ENCODE peak calls at places on chromosomes 7 and 10, in four cellular contexts. L is endodermal cell; U is naive thymus-derived CD4-positive, alpha-beta T cell; E is CD8-positive, alpha-beta memory T cell. K is an unnamed sample.

GRCh38 chr10:86390337-86391120 is 23.9 kb upstream of the GRID1 start:
- DNase-seq in L (no peak), U (no peak), E (no peak), K (no peak)

GRCh38 chr7:157473051-157473569 is 136.3 kb downstream of the DNAJB6 start:
- DNase-seq in L (no peak), U (no peak), E (no peak), K (no peak)

GRCh38 chr7:142459557-142459963 is 201.7 kb upstream of the PRSS58 start:
- DNase-seq in L (peak; percentile 68), U (peak; percentile 38), E (no peak), K (no peak)

GRCh38 chr7:43454936-43455518 is 127.9 kb upstream of the STK17A start:
- DNase-seq in L (no peak), U (no peak), E (no peak), K (peak; percentile 16)

GRCh38 chr7:66778201-66778600 is 37.7 kb downstream of the RABGEF1 start:
- DNase-seq in L (no peak), U (no peak), E (no peak), K (no peak)

GRCh38 chr10:86264481-86265231 is 101.9 kb downstream of the GRID1 start:
- DNase-seq in L (peak; percentile 51), U (no peak), E (no peak), K (no peak)

GRCh38 chr7:139798221-139798620 is 20.4 kb upstream of the HIPK2 start:
- DNase-seq in L (peak; percentile 50), U (no peak), E (no peak), K (no peak)

GRCh38 chr10:59678884-59679301 is 30.8 kb downstream of the SLC16A9 start:
- DNase-seq in L (no peak), U (no peak), E (no peak), K (no peak)

GRCh38 chr10:86725980-86726976 is 30.1 kb upstream of the BMPR1A start:
- DNase-seq in L (no peak), U (no peak), E (no peak), K (no peak)

GRCh38 chr7:106462365-106462859 is 177.6 kb upstream of the NAMPT start:
- DNase-seq in L (no peak), U (peak; percentile 14), E (no peak), K (peak; percentile 55)

GRCh38 chr7:51255536-51256243 is 60.9 kb downstream of the COBL start:
- DNase-seq in L (peak; percentile 59), U (no peak), E (no peak), K (no peak)

GRCh38 chr7:121313793-121314676 is 14.8 kb upstream of the WNT16 start:
- DNase-seq in L (no peak), U (no peak), E (no peak), K (no peak)

GRCh38 chr10:53624722-53625121 is 852.1 kb upstream of the MBL2 start:
- DNase-seq in L (no peak), U (no peak), E (no peak), K (no peak)

GRCh38 chr7:145665499-145666258 is 450.9 kb upstream of the CNTNAP2 start:
- DNase-seq in L (no peak), U (no peak), E (no peak), K (no peak)

GRCh38 chr7:44197487-44197886 is 3.3 kb upstream of the YKT6 start:
- DNase-seq in L (no peak), U (no peak), E (no peak), K (no peak)

GRCh38 chr10:28679941-28680752 is 2.8 kb downstream of the BAMBI start:
- DNase-seq in L (no peak), U (no peak), E (no peak), K (no peak)

DNA sequence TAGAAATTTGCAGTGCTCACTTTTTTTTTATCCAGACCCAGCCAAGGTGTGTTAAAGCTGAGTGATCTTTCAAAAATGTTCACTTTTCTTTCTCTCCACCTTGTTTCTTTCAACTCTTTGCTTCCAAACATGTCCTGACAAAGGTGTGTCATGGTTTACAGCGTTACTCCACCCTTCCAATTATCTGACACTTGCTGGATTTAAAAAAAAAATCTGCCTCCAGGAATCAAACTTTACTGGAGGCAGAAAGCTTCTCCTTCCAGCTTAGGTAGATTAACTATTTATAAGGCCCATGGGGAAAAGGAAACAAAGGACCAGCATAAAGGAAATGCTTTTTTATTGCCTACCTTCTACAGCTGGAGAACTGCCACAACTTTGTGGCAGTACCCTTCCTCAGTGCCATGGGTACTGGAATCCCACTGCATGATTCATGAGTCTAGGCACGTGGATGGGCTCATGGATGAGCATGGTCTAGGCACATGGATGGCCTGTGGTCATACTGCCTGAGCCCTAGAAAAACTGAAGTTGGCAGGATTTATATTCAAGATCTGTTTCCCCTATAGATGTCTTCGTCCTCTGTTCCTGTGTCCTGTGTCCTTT is at the start of gene COL17A1:
- DNase-seq in L (no peak), U (no peak), E (no peak), K (no peak)
- H3K27ac ChIP-seq in L (no peak within 1 kb of the TSS), U (no peak within 1 kb of the TSS), E (no peak within 1 kb of the TSS), K (no peak within 1 kb of the TSS)

DNA sequence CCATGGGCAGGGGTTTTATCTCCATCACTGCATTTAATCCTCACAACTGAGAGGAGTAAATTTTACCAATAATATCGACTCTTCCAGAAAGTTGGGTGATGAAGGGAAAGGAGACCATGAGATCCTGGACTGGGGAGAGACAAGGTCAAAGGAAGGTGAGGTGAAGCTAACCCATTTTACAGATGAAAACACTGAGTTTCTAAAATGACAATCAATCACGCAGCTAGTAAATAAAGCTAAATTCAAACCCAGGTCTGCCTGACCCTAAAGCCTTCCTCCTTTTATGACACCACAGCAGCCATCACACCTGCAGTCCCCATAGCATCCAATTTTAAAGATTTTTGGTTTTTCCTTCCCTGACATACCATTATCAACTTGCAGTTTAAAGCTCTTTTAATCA is 64.0 kb upstream of the SLF2 start:
- DNase-seq in L (no peak), U (no peak), E (no peak), K (no peak)
- H3K27me3 ChIP-seq in L (peaks cover 82% of the 10 kb centered on the region), U (peaks cover 3% of the 10 kb centered on the region), E (peaks cover 3% of the 10 kb centered on the region), K (peaks cover 20% of the 10 kb centered on the region)

DNA sequence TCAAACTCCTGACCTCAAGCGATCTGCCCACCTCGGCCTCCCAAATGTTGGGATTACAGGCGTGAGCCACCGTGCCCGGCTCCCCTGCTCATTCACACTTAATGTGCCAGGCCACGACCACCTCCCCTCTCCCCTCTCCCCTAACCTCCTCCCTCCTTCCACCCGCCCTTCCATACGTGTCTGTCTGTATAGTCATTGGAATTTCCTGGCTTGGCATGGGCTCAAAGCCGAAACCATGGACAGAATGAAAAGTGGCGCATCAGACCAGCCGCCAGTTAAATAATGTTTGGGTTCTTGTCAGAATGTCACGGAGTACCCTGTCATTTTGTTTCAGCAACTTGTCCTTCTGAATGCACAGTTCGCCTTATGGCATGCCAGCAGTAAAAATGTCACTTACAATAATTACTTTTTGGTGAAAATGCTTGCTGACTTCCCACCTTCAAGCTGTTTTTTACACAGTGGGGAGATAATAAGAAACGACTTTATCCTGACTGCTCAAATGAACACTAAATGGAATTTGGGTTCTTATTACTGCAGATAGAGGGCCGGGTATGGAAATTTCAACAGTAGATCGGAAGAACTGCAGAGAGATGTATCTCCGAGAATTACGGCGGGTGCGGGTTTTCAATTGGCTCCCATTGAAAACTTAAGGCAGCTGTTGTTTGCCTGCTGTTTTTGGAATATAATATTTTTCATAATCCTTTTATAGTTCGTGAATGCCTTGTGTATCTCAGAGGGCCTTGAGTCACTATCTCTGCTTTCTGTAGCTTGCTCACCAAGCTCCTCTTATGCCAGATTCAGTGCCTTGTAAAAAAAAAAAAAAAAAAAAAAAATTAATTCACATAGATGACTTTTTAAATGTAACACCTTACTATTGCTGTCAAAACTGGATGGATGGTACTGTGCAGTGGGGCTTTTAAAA is 65.5 kb upstream of the SH2B2 start:
- DNase-seq in L (no peak), U (no peak), E (no peak), K (no peak)
- H3K27ac ChIP-seq in L (peak overlapping the region; percentile 24), U (no peak overlapping the region), E (no peak overlapping the region), K (no peak overlapping the region)

GRCh38 chr7:133191787-133192186 is 61.1 kb upstream of the EXOC4 start:
- DNase-seq in L (no peak), U (no peak), E (no peak), K (no peak)

GRCh38 chr7:133185512-133185911 is 67.4 kb upstream of the EXOC4 start:
- DNase-seq in L (no peak), U (no peak), E (no peak), K (no peak)

GRCh38 chr7:133186060-133186459 is 66.8 kb upstream of the EXOC4 start:
- DNase-seq in L (no peak), U (no peak), E (no peak), K (no peak)

GRCh38 chr7:133190172-133190528 is 62.7 kb upstream of the EXOC4 start:
- DNase-seq in L (no peak), U (no peak), E (no peak), K (no peak)
- H3K27me3 ChIP-seq in L (no peaks in the 10 kb centered on the region), U (no peaks in the 10 kb centered on the region), E (no peaks in the 10 kb centered on the region), K (no peaks in the 10 kb centered on the region)

DNA sequence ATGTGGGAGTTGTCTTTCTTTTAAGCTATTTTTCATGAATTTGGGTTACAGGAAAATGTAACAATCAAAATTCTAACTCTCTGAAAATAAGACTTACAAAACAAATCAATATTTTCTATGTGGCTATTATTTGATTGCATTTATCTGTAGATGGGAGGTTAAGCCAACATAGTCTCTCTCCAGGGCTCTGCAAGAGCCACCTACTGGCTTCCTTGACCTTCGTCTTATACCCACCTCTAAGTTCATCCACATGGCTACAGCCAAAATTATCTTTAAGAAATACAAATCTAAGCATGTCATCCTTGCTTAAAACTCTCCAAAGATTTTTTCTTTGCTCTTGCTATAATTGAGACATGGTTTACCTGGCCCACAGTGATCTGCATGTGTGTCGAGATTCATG is 14.2 kb downstream of the GRM3 start:
- DNase-seq in L (no peak), U (no peak), E (no peak), K (no peak)
- H3K27ac ChIP-seq in L (no peak overlapping the region), U (no peak overlapping the region), E (no peak overlapping the region), K (no peak overlapping the region)

DNA sequence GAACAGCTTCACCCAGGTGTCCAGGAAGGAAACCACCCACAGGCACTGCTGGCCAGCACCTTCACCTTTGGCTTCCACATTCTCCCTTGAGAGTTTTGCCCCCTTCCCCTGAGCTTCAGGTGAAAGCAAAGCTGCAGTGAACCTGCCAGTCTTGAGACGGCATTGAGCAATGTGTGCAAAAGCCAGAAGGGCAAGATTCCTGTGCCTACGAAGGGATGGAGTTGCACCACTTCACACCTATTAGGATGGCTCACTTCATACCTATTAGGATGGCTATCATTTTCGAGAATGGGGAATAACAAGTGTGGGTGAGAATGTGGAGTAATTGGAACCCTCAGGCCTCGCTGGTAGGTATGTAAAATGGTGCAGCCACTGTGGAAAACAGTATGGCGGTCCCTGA is 7.2 kb downstream of the HABP2 start:
- DNase-seq in L (no peak), U (no peak), E (no peak), K (no peak)
- H3K27me3 ChIP-seq in L (no peaks in the 10 kb centered on the region), U (no peaks in the 10 kb centered on the region), E (no peaks in the 10 kb centered on the region), K (no peaks in the 10 kb centered on the region)

DNA sequence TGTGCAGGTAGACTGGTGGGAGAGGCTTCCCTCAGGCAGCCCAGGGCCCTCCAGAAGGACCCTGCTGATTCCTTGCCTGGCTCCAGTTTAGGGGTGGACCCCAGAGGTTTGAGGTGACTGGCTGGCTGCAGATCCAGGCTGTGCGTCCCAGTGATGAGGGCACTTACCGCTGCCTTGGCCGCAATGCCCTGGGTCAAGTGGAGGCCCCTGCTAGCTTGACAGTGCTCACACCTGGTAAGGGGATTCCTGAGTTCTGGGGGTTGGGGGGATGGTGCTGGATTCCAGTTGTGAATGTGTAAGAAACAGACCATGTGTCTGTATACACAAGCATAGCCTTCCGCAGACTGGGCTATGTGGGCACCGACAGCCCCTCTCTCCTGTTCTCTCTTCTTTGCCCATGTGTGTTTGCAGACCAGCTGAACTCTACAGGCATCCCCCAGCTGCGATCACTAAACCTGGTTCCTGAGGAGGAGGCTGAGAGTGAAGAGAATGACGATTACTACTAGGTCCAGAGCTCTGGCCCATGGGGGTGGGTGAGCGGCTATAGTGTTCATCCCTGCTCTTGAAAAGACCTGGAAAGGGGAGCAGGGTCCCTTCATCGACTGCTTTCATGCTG is 2.7 kb downstream of the KAZALD1 start:
- DNase-seq in L (no peak), U (no peak), E (no peak), K (no peak)
- H3K27ac ChIP-seq in L (no peak overlapping the region), U (no peak overlapping the region), E (peak overlapping the region; percentile 9), K (no peak overlapping the region)